ENCODE peak calls at places on chromosome 19, in seven cellular contexts. J, C, X, T, I, F and N are unnamed samples.

GRCh38 chr19:5971714-5972354 is 6.1 kb downstream of the RANBP3 start:
- DNase-seq in J (no peak), C (no peak), X (no peak), T (no peak), I (no peak), F (no peak), N (no peak)

GRCh38 chr19:19171821-19172532 is 1.9 kb upstream of the MEF2B start:
- DNase-seq in J (no peak), C (no peak), X (no peak), T (no peak), I (no peak), F (no peak), N (peak; percentile 61)

GRCh38 chr19:47280183-47280797 is 5.6 kb downstream of the INAFM1 start:
- DNase-seq in J (peak; percentile 57), C (no peak), X (no peak), T (no peak), I (no peak), F (peak; percentile 71), N (peak; percentile 89)

GRCh38 chr19:13063461-13064091 is 39.1 kb downstream of the LYL1 start:
- DNase-seq in J (no peak), C (no peak), X (no peak), T (no peak), I (no peak), F (no peak), N (no peak)

GRCh38 chr19:55212447-55212846 is 3.1 kb upstream of the PTPRH start:
- DNase-seq in J (peak; percentile 40), C (no peak), X (no peak), T (no peak), I (no peak), F (peak; percentile 46), N (peak; percentile 44)

GRCh38 chr19:4052114-4052992 is 14.3 kb downstream of the ZBTB7A start:
- DNase-seq in J (no peak), C (peak; percentile 48), X (no peak), T (no peak), I (peak; percentile 91), F (no peak), N (no peak)

GRCh38 chr19:34310494-34310981 is 54.5 kb upstream of the GPI start:
- DNase-seq in J (no peak), C (no peak), X (peak; percentile 81), T (no peak), I (no peak), F (no peak), N (no peak)

GRCh38 chr19:15010497-15011255 is 31.0 kb upstream of the SLC1A6 start:
- DNase-seq in J (no peak), C (no peak), X (no peak), T (peak; percentile 52), I (no peak), F (no peak), N (peak; percentile 94)

GRCh38 chr19:3122512-3122870 is 13.3 kb upstream of the GNA15 start:
- DNase-seq in J (no peak), C (no peak), X (no peak), T (no peak), I (no peak), F (no peak), N (no peak)

GRCh38 chr19:17292301-17293074 is 10.7 kb downstream of the ABHD8 start:
- DNase-seq in J (peak; percentile 76), C (peak; percentile 67), X (no peak), T (peak; percentile 82), I (peak; percentile 93), F (peak; percentile 78), N (peak; percentile 93)

GRCh38 chr19:5889288-5889971 is 14.2 kb downstream of the NDUFA11 start:
- DNase-seq in J (no peak), C (no peak), X (no peak), T (no peak), I (no peak), F (no peak), N (no peak)

GRCh38 chr19:39351537-39352037 is 9.4 kb downstream of the SAMD4B start:
- DNase-seq in J (no peak), C (no peak), X (no peak), T (no peak), I (no peak), F (no peak), N (no peak)

GRCh38 chr19:48274173-48274572 is 4.3 kb downstream of the ZNF114 start:
- DNase-seq in J (no peak), C (no peak), X (no peak), T (no peak), I (no peak), F (no peak), N (no peak)

GRCh38 chr19:1259873-1260748 is 9.0 kb upstream of the CIRBP start:
- DNase-seq in J (no peak), C (no peak), X (no peak), T (no peak), I (peak; percentile 90), F (no peak), N (no peak)

GRCh38 chr19:45777395-45777961 is 4.8 kb downstream of the DMPK start:
- DNase-seq in J (no peak), C (no peak), X (no peak), T (no peak), I (no peak), F (no peak), N (no peak)

GRCh38 chr19:29532097-29532496 is 6.3 kb downstream of the VSTM2B start:
- DNase-seq in J (no peak), C (no peak), X (no peak), T (no peak), I (peak; percentile 42), F (no peak), N (peak; percentile 56)

GRCh38 chr19:37763488-37763887 is 15.9 kb downstream of the ZNF573 start:
- DNase-seq in J (no peak), C (no peak), X (no peak), T (no peak), I (no peak), F (no peak), N (no peak)

GRCh38 chr19:49555600-49556411 is 24.6 kb downstream of the NOSIP start:
- DNase-seq in J (peak; percentile 21), C (no peak), X (no peak), T (peak; percentile 78), I (peak; percentile 90), F (peak; percentile 83), N (peak; percentile 98)

GRCh38 chr19:30224689-30225606 is 147.2 kb upstream of the ZNF536 start:
- DNase-seq in J (peak; percentile 33), C (no peak), X (no peak), T (peak; percentile 70), I (no peak), F (no peak), N (peak; percentile 44)

GRCh38 chr19:17469092-17469370 is 1.3 kb upstream of the SLC27A1 start:
- DNase-seq in J (no peak), C (peak; percentile 8), X (no peak), T (no peak), I (no peak), F (no peak), N (no peak)

GRCh38 chr19:51903192-51903591 is 1.6 kb downstream of the ZNF649 start:
- DNase-seq in J (no peak), C (no peak), X (no peak), T (no peak), I (no peak), F (no peak), N (peak; percentile 42)

GRCh38 chr19:46818812-46819211 is 30.4 kb upstream of the SLC1A5 start:
- DNase-seq in J (no peak), C (no peak), X (no peak), T (no peak), I (no peak), F (no peak), N (peak; percentile 69)

GRCh38 chr19:1265611-1266115 is 3.5 kb upstream of the CIRBP start:
- DNase-seq in J (no peak), C (peak; percentile 62), X (no peak), T (peak; percentile 47), I (peak; percentile 97), F (no peak), N (no peak)

GRCh38 chr19:31340059-31341025 is 8.9 kb downstream of the TSHZ3 start:
- DNase-seq in J (no peak), C (peak; percentile 89), X (no peak), T (peak; percentile 73), I (no peak), F (no peak), N (peak; percentile 38)

GRCh38 chr19:40467007-40467565 is 285 bp downstream of the SPTBN4 start:
- DNase-seq in J (no peak), C (no peak), X (no peak), T (peak; percentile 70), I (no peak), F (no peak), N (peak; percentile 54)

GRCh38 chr19:29795461-29795860 is 16.3 kb upstream of the CCNE1 start:
- DNase-seq in J (no peak), C (no peak), X (no peak), T (no peak), I (no peak), F (no peak), N (no peak)

GRCh38 chr19:51796195-51796679 is 1.3 kb downstream of the FPR3 start:
- DNase-seq in J (no peak), C (no peak), X (no peak), T (no peak), I (no peak), F (no peak), N (no peak)

GRCh38 chr19:18364826-18365528 is 21.0 kb upstream of the GDF15 start:
- DNase-seq in J (no peak), C (peak; percentile 100), X (peak; percentile 78), T (no peak), I (peak; percentile 92), F (no peak), N (peak; percentile 78)

GRCh38 chr19:49344516-49345423 is 9.6 kb downstream of the CD37 start:
- DNase-seq in J (no peak), C (no peak), X (no peak), T (no peak), I (no peak), F (no peak), N (no peak)

GRCh38 chr19:35718345-35719041 is 690 bp downstream of the KMT2B start:
- DNase-seq in J (peak; percentile 29), C (no peak), X (no peak), T (peak; percentile 64), I (no peak), F (no peak), N (peak; percentile 37)

GRCh38 chr19:46603752-46604241 is 2.7 kb downstream of the CALM3 start:
- DNase-seq in J (no peak), C (no peak), X (no peak), T (no peak), I (peak; percentile 81), F (no peak), N (no peak)

GRCh38 chr19:48443731-48444128 is 2.1 kb upstream of the GRWD1 start:
- DNase-seq in J (no peak), C (no peak), X (no peak), T (peak; percentile 31), I (peak; percentile 86), F (no peak), N (peak; percentile 31)

GRCh38 chr19:10227215-10227971 is 3.7 kb downstream of the S1PR2 start:
- DNase-seq in J (peak; percentile 60), C (no peak), X (no peak), T (no peak), I (peak; percentile 90), F (no peak), N (peak; percentile 61)

GRCh38 chr19:58399903-58400637 is 4.6 kb downstream of the RNF225 start:
- DNase-seq in J (no peak), C (no peak), X (peak; percentile 62), T (no peak), I (no peak), F (no peak), N (no peak)